ENCODE peak calls at places on chromosome 10, in seven cellular contexts. One of them, this sample, is unnamed.

GRCh38 chr10:112335104-112335840 is 38.6 kb upstream of the ACSL5 start:
- DNase-seq in EL: no peak
- DNase-seq in HepG2: no peak
- DNase-seq in NCI-H2081: no peak
- DNase-seq in CD4-positive, CD25-positive, alpha-beta regulatory T cell: no peak
- DNase-seq in stimulated activated naive CD8-positive, alpha-beta T cell treated with anti-CD3 and anti-CD28 coated beads, Interleukin-15, Interleukin-2, amounts not matched to agents 100 U/mL and 50 U/mL, for 24 hours: no peak
- DNase-seq in right lobe of liver: no peak
- DNase-seq in this sample: no peak

GRCh38 chr10:44463511-44464121 is 78.7 kb upstream of the CXCL12 start:
- DNase-seq in EL: peak
- DNase-seq in CD4-positive, CD25-positive, alpha-beta regulatory T cell: no peak
- DNase-seq in stimulated activated naive CD8-positive, alpha-beta T cell treated with anti-CD3 and anti-CD28 coated beads, Interleukin-15, Interleukin-2, amounts not matched to agents 100 U/mL and 50 U/mL, for 24 hours: no peak
- DNase-seq in HepG2: no peak
- DNase-seq in right lobe of liver: no peak
- DNase-seq in NCI-H2081: no peak
- DNase-seq in this sample: peak

GRCh38 chr10:11856678-11857077 is 33.5 kb downstream of the PROSER2 start:
- DNase-seq in right lobe of liver: no peak
- DNase-seq in CD4-positive, CD25-positive, alpha-beta regulatory T cell: no peak
- DNase-seq in stimulated activated naive CD8-positive, alpha-beta T cell treated with anti-CD3 and anti-CD28 coated beads, Interleukin-15, Interleukin-2, amounts not matched to agents 100 U/mL and 50 U/mL, for 24 hours: no peak
- DNase-seq in NCI-H2081: no peak
- DNase-seq in HepG2: no peak
- DNase-seq in EL: peak
- DNase-seq in this sample: no peak

GRCh38 chr10:133292919-133293809 is 15.5 kb downstream of the TUBGCP2 start:
- DNase-seq in stimulated activated naive CD8-positive, alpha-beta T cell treated with anti-CD3 and anti-CD28 coated beads, Interleukin-15, Interleukin-2, amounts not matched to agents 100 U/mL and 50 U/mL, for 24 hours: peak
- DNase-seq in NCI-H2081: no peak
- DNase-seq in CD4-positive, CD25-positive, alpha-beta regulatory T cell: no peak
- DNase-seq in EL: peak
- DNase-seq in HepG2: no peak
- DNase-seq in right lobe of liver: no peak
- DNase-seq in this sample: no peak

GRCh38 chr10:126062132-126063032 is 166.0 kb downstream of the FANK1 start:
- DNase-seq in NCI-H2081: no peak
- DNase-seq in right lobe of liver: no peak
- DNase-seq in HepG2: no peak
- DNase-seq in stimulated activated naive CD8-positive, alpha-beta T cell treated with anti-CD3 and anti-CD28 coated beads, Interleukin-15, Interleukin-2, amounts not matched to agents 100 U/mL and 50 U/mL, for 24 hours: no peak
- DNase-seq in CD4-positive, CD25-positive, alpha-beta regulatory T cell: no peak
- DNase-seq in EL: peak
- DNase-seq in this sample: no peak

GRCh38 chr10:91587710-91588638 is 44.9 kb downstream of the PPP1R3C start:
- DNase-seq in HepG2: no peak
- DNase-seq in right lobe of liver: no peak
- DNase-seq in CD4-positive, CD25-positive, alpha-beta regulatory T cell: no peak
- DNase-seq in EL: peak
- DNase-seq in stimulated activated naive CD8-positive, alpha-beta T cell treated with anti-CD3 and anti-CD28 coated beads, Interleukin-15, Interleukin-2, amounts not matched to agents 100 U/mL and 50 U/mL, for 24 hours: no peak
- DNase-seq in NCI-H2081: no peak
- DNase-seq in this sample: no peak

GRCh38 chr10:108848016-108848415 is 1075.3 kb downstream of the XPNPEP1 start:
- DNase-seq in CD4-positive, CD25-positive, alpha-beta regulatory T cell: no peak
- DNase-seq in stimulated activated naive CD8-positive, alpha-beta T cell treated with anti-CD3 and anti-CD28 coated beads, Interleukin-15, Interleukin-2, amounts not matched to agents 100 U/mL and 50 U/mL, for 24 hours: no peak
- DNase-seq in HepG2: no peak
- DNase-seq in right lobe of liver: no peak
- DNase-seq in NCI-H2081: no peak
- DNase-seq in EL: peak
- DNase-seq in this sample: no peak

GRCh38 chr10:108249940-108250339 is 1085.4 kb upstream of the SORCS1 start:
- DNase-seq in EL: no peak
- DNase-seq in HepG2: no peak
- DNase-seq in stimulated activated naive CD8-positive, alpha-beta T cell treated with anti-CD3 and anti-CD28 coated beads, Interleukin-15, Interleukin-2, amounts not matched to agents 100 U/mL and 50 U/mL, for 24 hours: no peak
- DNase-seq in right lobe of liver: no peak
- DNase-seq in CD4-positive, CD25-positive, alpha-beta regulatory T cell: no peak
- DNase-seq in NCI-H2081: no peak
- DNase-seq in this sample: no peak

GRCh38 chr10:95266674-95267095 is 24.1 kb downstream of the PDLIM1 start:
- DNase-seq in CD4-positive, CD25-positive, alpha-beta regulatory T cell: no peak
- DNase-seq in right lobe of liver: no peak
- DNase-seq in EL: peak
- DNase-seq in stimulated activated naive CD8-positive, alpha-beta T cell treated with anti-CD3 and anti-CD28 coated beads, Interleukin-15, Interleukin-2, amounts not matched to agents 100 U/mL and 50 U/mL, for 24 hours: no peak
- DNase-seq in HepG2: peak
- DNase-seq in NCI-H2081: peak
- DNase-seq in this sample: no peak

GRCh38 chr10:71040890-71041590 is 152.7 kb upstream of the PCBD1 start:
- DNase-seq in HepG2: no peak
- DNase-seq in CD4-positive, CD25-positive, alpha-beta regulatory T cell: no peak
- DNase-seq in stimulated activated naive CD8-positive, alpha-beta T cell treated with anti-CD3 and anti-CD28 coated beads, Interleukin-15, Interleukin-2, amounts not matched to agents 100 U/mL and 50 U/mL, for 24 hours: no peak
- DNase-seq in NCI-H2081: peak
- DNase-seq in EL: no peak
- DNase-seq in right lobe of liver: no peak
- DNase-seq in this sample: peak

GRCh38 chr10:103879409-103879808 is 24.0 kb upstream of the SH3PXD2A start:
- DNase-seq in HepG2: no peak
- DNase-seq in EL: no peak
- DNase-seq in stimulated activated naive CD8-positive, alpha-beta T cell treated with anti-CD3 and anti-CD28 coated beads, Interleukin-15, Interleukin-2, amounts not matched to agents 100 U/mL and 50 U/mL, for 24 hours: no peak
- DNase-seq in CD4-positive, CD25-positive, alpha-beta regulatory T cell: no peak
- DNase-seq in right lobe of liver: no peak
- DNase-seq in NCI-H2081: no peak
- DNase-seq in this sample: no peak

GRCh38 chr10:71613303-71613777 is 106.2 kb downstream of the C10orf105 start:
- DNase-seq in NCI-H2081: no peak
- DNase-seq in HepG2: no peak
- DNase-seq in CD4-positive, CD25-positive, alpha-beta regulatory T cell: no peak
- DNase-seq in right lobe of liver: no peak
- DNase-seq in EL: peak
- DNase-seq in stimulated activated naive CD8-positive, alpha-beta T cell treated with anti-CD3 and anti-CD28 coated beads, Interleukin-15, Interleukin-2, amounts not matched to agents 100 U/mL and 50 U/mL, for 24 hours: no peak
- DNase-seq in this sample: no peak

GRCh38 chr10:32984003-32984600 is 26.1 kb upstream of the ITGB1 start:
- DNase-seq in right lobe of liver: no peak
- DNase-seq in CD4-positive, CD25-positive, alpha-beta regulatory T cell: no peak
- DNase-seq in stimulated activated naive CD8-positive, alpha-beta T cell treated with anti-CD3 and anti-CD28 coated beads, Interleukin-15, Interleukin-2, amounts not matched to agents 100 U/mL and 50 U/mL, for 24 hours: no peak
- DNase-seq in HepG2: no peak
- DNase-seq in EL: no peak
- DNase-seq in NCI-H2081: no peak
- DNase-seq in this sample: no peak

GRCh38 chr10:60896715-60897114 is 47.3 kb downstream of the RHOBTB1 start:
- DNase-seq in HepG2: no peak
- DNase-seq in NCI-H2081: no peak
- DNase-seq in EL: no peak
- DNase-seq in stimulated activated naive CD8-positive, alpha-beta T cell treated with anti-CD3 and anti-CD28 coated beads, Interleukin-15, Interleukin-2, amounts not matched to agents 100 U/mL and 50 U/mL, for 24 hours: no peak
- DNase-seq in CD4-positive, CD25-positive, alpha-beta regulatory T cell: no peak
- DNase-seq in right lobe of liver: no peak
- DNase-seq in this sample: no peak

GRCh38 chr10:54194768-54195167 is 606.3 kb downstream of the PCDH15 start:
- DNase-seq in NCI-H2081: no peak
- DNase-seq in HepG2: no peak
- DNase-seq in EL: no peak
- DNase-seq in stimulated activated naive CD8-positive, alpha-beta T cell treated with anti-CD3 and anti-CD28 coated beads, Interleukin-15, Interleukin-2, amounts not matched to agents 100 U/mL and 50 U/mL, for 24 hours: no peak
- DNase-seq in right lobe of liver: no peak
- DNase-seq in CD4-positive, CD25-positive, alpha-beta regulatory T cell: no peak
- DNase-seq in this sample: peak

GRCh38 chr10:62170738-62171137 is 97.9 kb downstream of the RTKN2 start:
- DNase-seq in CD4-positive, CD25-positive, alpha-beta regulatory T cell: no peak
- DNase-seq in stimulated activated naive CD8-positive, alpha-beta T cell treated with anti-CD3 and anti-CD28 coated beads, Interleukin-15, Interleukin-2, amounts not matched to agents 100 U/mL and 50 U/mL, for 24 hours: no peak
- DNase-seq in NCI-H2081: no peak
- DNase-seq in EL: no peak
- DNase-seq in right lobe of liver: no peak
- DNase-seq in HepG2: no peak
- DNase-seq in this sample: no peak

GRCh38 chr10:7339503-7339902 is 71.3 kb downstream of the SFMBT2 start:
- DNase-seq in stimulated activated naive CD8-positive, alpha-beta T cell treated with anti-CD3 and anti-CD28 coated beads, Interleukin-15, Interleukin-2, amounts not matched to agents 100 U/mL and 50 U/mL, for 24 hours: no peak
- DNase-seq in HepG2: no peak
- DNase-seq in EL: no peak
- DNase-seq in CD4-positive, CD25-positive, alpha-beta regulatory T cell: no peak
- DNase-seq in right lobe of liver: no peak
- DNase-seq in NCI-H2081: no peak
- DNase-seq in this sample: no peak

GRCh38 chr10:49144021-49144720 is 10.3 kb upstream of the FAM170B start:
- DNase-seq in right lobe of liver: no peak
- DNase-seq in CD4-positive, CD25-positive, alpha-beta regulatory T cell: no peak
- DNase-seq in stimulated activated naive CD8-positive, alpha-beta T cell treated with anti-CD3 and anti-CD28 coated beads, Interleukin-15, Interleukin-2, amounts not matched to agents 100 U/mL and 50 U/mL, for 24 hours: no peak
- DNase-seq in EL: peak
- DNase-seq in NCI-H2081: no peak
- DNase-seq in HepG2: no peak
- DNase-seq in this sample: no peak

GRCh38 chr10:51462076-51462779 is 237.2 kb downstream of the CSTF2T start:
- DNase-seq in right lobe of liver: no peak
- DNase-seq in HepG2: no peak
- DNase-seq in NCI-H2081: no peak
- DNase-seq in CD4-positive, CD25-positive, alpha-beta regulatory T cell: no peak
- DNase-seq in stimulated activated naive CD8-positive, alpha-beta T cell treated with anti-CD3 and anti-CD28 coated beads, Interleukin-15, Interleukin-2, amounts not matched to agents 100 U/mL and 50 U/mL, for 24 hours: no peak
- DNase-seq in EL: no peak
- DNase-seq in this sample: no peak

GRCh38 chr10:60937784-60938654 is 6.0 kb downstream of the RHOBTB1 start:
- DNase-seq in HepG2: no peak
- DNase-seq in right lobe of liver: no peak
- DNase-seq in stimulated activated naive CD8-positive, alpha-beta T cell treated with anti-CD3 and anti-CD28 coated beads, Interleukin-15, Interleukin-2, amounts not matched to agents 100 U/mL and 50 U/mL, for 24 hours: no peak
- DNase-seq in CD4-positive, CD25-positive, alpha-beta regulatory T cell: no peak
- DNase-seq in NCI-H2081: no peak
- DNase-seq in EL: peak
- DNase-seq in this sample: no peak

GRCh38 chr10:91511549-91512330 is 101.6 kb downstream of the HECTD2 start:
- DNase-seq in CD4-positive, CD25-positive, alpha-beta regulatory T cell: no peak
- DNase-seq in NCI-H2081: no peak
- DNase-seq in HepG2: no peak
- DNase-seq in EL: peak
- DNase-seq in right lobe of liver: no peak
- DNase-seq in stimulated activated naive CD8-positive, alpha-beta T cell treated with anti-CD3 and anti-CD28 coated beads, Interleukin-15, Interleukin-2, amounts not matched to agents 100 U/mL and 50 U/mL, for 24 hours: no peak
- DNase-seq in this sample: no peak